ENCODE peak calls at places on chromosomes 16 and 17, in seven cellular contexts. Z is H9, Y is IMR-90, B is mesendoderm, G is neuronal stem cell, K is H1, S is trophoblast cell. D is an unnamed sample.

GRCh38 chr16:81456523-81457325 is 12.1 kb downstream of the CMIP start:
- DNase-seq in Z (no peak), Y (no peak), B (no peak), G (no peak), K (no peak), S (no peak), D (no peak)

GRCh38 chr17:45311762-45312476 is 4.9 kb downstream of the MAP3K14 start:
- DNase-seq in Z (no peak), Y (peak), B (peak), G (no peak), K (no peak), S (peak), D (peak)

GRCh38 chr16:46715769-46716305 is 26.4 kb downstream of the ORC6 start:
- DNase-seq in Z (no peak), Y (no peak), B (no peak), G (no peak), K (no peak), S (no peak), D (no peak)

GRCh38 chr17:46053911-46054534 is 55.0 kb downstream of the STH start:
- DNase-seq in Z (no peak), Y (peak), B (no peak), G (no peak), K (no peak), S (no peak), D (peak)

GRCh38 chr17:64165347-64165746 is 35.4 kb upstream of the ERN1 start:
- DNase-seq in Z (no peak), Y (no peak), B (no peak), G (no peak), K (no peak), S (no peak), D (no peak)

GRCh38 chr17:41553176-41553575 is 18.7 kb downstream of the KRT9 start:
- DNase-seq in Z (no peak), Y (peak), B (no peak), G (no peak), K (no peak), S (no peak), D (no peak)

GRCh38 chr17:30405161-30405560 is 26.4 kb downstream of the CPD start:
- DNase-seq in Z (no peak), Y (no peak), B (peak), G (no peak), K (no peak), S (no peak), D (no peak)

GRCh38 chr17:80025140-80025539 is 10.5 kb downstream of the TBC1D16 start:
- DNase-seq in Z (peak), Y (no peak), B (peak), G (no peak), K (no peak), S (peak), D (peak)

GRCh38 chr17:74194682-74195081 is 8.8 kb upstream of the RPL38 start:
- DNase-seq in Z (no peak), Y (no peak), B (no peak), G (no peak), K (no peak), S (no peak), D (no peak)

GRCh38 chr17:6108382-6108781 is 38.2 kb downstream of the WSCD1 start:
- DNase-seq in Z (no peak), Y (no peak), B (no peak), G (no peak), K (no peak), S (no peak), D (no peak)

GRCh38 chr16:6861136-6861535 is 471.5 kb upstream of the RBFOX1 start:
- DNase-seq in Z (peak), Y (no peak), B (peak), G (no peak), K (peak), S (no peak), D (no peak)

GRCh38 chr17:47829870-47830269 is 1.5 kb downstream of the MRPL10 start:
- DNase-seq in Z (no peak), Y (no peak), B (no peak), G (no peak), K (no peak), S (no peak), D (peak)
- H3K27ac ChIP-seq in Z (no peak), Y (no peak), B (no peak), G (no peak), K (no peak), S (no peak), D (no peak)

GRCh38 chr16:21214086-21214485 is 2.7 kb upstream of the ZP2 start:
- DNase-seq in Z (no peak), Y (no peak), B (no peak), G (no peak), K (no peak), S (no peak), D (no peak)
- H2AK5ac ChIP-seq in Z (no peak), Y (no peak), B (no peak), G (no peak), K (no peak), S (no peak), D (no peak)

DNA sequence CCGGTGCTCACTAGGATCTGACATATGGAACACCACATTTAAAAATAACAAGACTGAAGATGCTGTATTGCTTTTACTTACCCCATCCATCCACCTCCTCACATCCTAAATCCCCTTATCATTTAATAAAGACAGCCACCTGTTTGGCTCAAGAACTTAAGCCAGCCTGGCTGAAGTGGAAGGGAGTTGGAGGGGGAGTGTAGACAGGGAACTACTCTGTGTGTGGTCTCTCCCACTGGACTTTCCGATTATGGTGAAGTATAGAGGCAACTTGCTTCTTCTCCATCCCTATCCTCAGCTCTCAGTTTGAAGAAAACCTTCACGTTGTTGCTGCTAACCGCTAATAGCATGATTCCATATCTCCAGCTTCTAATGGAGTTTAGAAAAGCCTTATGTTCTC is 313.4 kb downstream of the CDH11 start:
- DNase-seq in Z (no peak), Y (no peak), B (no peak), G (no peak), K (no peak), S (no peak), D (no peak)
- H4K8ac ChIP-seq in Z (no peak), Y (no peak), B (no peak), G (no peak), K (no peak), S (no peak), D (no peak)

GRCh38 chr16:87828071-87828971 is 41.0 kb downstream of the SLC7A5 start:
- DNase-seq in Z (no peak), Y (no peak), B (no peak), G (no peak), K (no peak), S (peak), D (no peak)
- H3K27ac ChIP-seq in Z (no peak), Y (no peak), B (peak), G (no peak), K (no peak), S (no peak), D (no peak)

DNA sequence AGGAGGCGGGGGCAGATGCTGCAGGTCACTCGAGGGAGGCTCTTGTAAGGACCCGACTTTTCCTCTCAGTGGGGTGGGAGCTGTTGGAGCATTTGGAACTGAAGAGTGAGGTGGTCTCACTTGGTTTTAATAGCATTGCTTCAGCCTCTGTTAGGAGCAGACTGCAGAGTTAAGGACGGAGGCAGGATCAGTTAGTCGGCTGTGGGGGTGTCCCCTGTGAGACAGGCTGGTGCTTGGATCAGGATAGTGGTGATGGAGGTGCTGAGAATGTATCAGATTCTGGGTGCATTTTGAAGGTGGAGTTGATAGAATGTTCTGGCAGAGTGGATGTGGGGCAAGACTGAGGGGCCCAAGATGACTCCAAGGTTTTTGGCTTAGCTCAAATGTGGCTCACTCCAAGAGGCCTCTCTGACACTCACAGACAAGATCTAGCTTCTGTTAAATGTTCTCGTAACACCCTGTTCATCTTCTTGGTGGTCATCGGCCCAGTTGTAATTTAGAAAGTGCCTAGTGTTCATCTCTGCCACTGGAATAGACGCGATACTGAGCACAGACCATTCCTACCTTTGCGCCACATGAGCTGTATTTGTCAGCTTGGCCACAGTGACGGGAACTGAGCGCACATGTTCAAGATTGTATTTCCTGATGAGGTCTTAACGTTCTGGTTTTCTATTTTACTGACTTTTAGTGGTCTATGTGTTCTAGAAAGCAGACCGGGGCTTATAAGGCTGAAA is 7.5 kb downstream of the LCMT1 start:
- DNase-seq in Z (no peak), Y (no peak), B (no peak), G (no peak), K (no peak), S (no peak), D (no peak)
- H2AK5ac ChIP-seq in Z (no peak), Y (no peak), B (no peak), G (no peak), K (no peak), S (no peak), D (no peak)

GRCh38 chr17:19374136-19374535 is 4.2 kb upstream of the MAPK7 start:
- DNase-seq in Z (no peak), Y (no peak), B (no peak), G (no peak), K (no peak), S (no peak), D (no peak)

GRCh38 chr17:19377602-19378415 is 489 bp upstream of the MAPK7 start:
- DNase-seq in Z (peak), Y (peak), B (peak), G (peak), K (peak), S (peak), D (peak)

GRCh38 chr17:19378416-19379293 is at the start of gene MAPK7:
- DNase-seq in Z (no peak), Y (no peak), B (no peak), G (no peak), K (no peak), S (peak), D (peak)

GRCh38 chr17:19379306-19380075 is 1.2 kb downstream of the MAPK7 start:
- DNase-seq in Z (no peak), Y (no peak), B (no peak), G (no peak), K (no peak), S (no peak), D (no peak)

GRCh38 chr17:19376799-19377198 is 1.5 kb upstream of the MAPK7 start:
- DNase-seq in Z (no peak), Y (no peak), B (no peak), G (no peak), K (no peak), S (peak), D (no peak)
- H4K8ac ChIP-seq in Z (no peak), Y (peak), B (no peak), G (no peak), K (no peak), S (no peak), D (no peak)

DNA sequence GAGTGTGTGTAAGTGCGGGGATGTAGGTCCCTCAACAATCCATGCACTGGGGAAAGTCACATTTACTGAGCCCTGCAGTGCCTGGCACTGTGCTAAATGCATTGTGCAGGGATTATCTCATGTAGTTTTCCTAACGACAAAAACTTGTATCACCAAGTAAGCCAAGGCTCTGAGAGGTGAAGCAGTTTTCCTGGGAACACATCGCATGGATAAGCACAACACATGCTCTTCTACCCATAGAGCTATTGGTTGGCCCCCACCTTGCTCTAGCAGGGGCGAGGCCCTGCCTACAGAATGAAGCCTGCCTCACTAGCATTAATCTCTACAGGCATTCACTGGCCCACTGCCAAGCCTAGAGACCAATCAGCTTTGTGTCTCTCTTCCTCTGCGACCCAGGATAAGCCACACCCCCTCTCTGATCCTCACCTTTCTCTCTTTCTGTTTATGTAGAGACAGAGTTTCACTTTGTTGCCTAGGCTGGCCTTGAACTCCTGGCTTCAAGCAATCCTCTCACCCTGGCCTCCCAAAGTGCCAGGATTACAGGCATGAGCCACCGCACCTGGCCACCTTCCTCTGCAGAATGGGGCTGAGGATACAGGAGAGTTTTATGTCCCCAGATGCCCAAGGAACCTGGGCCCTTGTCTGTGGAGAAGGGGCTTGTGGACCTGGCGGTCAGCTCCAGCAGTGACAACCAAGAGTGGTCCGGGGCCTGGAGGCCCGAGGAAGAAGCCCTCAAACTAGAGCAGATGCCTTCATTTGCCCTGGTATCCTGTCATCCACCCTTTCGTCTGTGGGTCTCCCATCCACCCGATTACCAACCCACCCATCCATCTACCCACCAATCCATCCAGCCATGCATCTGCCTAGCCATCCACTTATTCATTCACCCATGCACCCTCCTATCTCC is 12.8 kb downstream of the CDH16 start:
- DNase-seq in Z (peak), Y (no peak), B (peak), G (no peak), K (no peak), S (no peak), D (no peak)
- H3K27ac ChIP-seq in Z (no peak), Y (peak), B (no peak), G (no peak), K (no peak), S (no peak), D (no peak)

GRCh38 chr16:48612621-48613020 is 2.6 kb upstream of the N4BP1 start:
- DNase-seq in Z (no peak), Y (no peak), B (no peak), G (no peak), K (no peak), S (peak), D (no peak)
- H2AK5ac ChIP-seq in Z (no peak), Y (no peak), B (no peak), G (no peak), K (no peak), S (no peak), D (no peak)

GRCh38 chr16:913817-914440 is 56.9 kb downstream of the LMF1 start:
- DNase-seq in Z (no peak), Y (no peak), B (no peak), G (no peak), K (no peak), S (no peak), D (no peak)

GRCh38 chr16:911604-912321 is 59.0 kb downstream of the LMF1 start:
- DNase-seq in Z (no peak), Y (no peak), B (no peak), G (no peak), K (no peak), S (no peak), D (no peak)

GRCh38 chr16:912322-912683 is 58.5 kb downstream of the LMF1 start:
- DNase-seq in Z (no peak), Y (no peak), B (no peak), G (no peak), K (no peak), S (no peak), D (no peak)

GRCh38 chr16:914453-914852 is 56.3 kb downstream of the LMF1 start:
- DNase-seq in Z (no peak), Y (peak), B (peak), G (no peak), K (no peak), S (no peak), D (peak)

DNA sequence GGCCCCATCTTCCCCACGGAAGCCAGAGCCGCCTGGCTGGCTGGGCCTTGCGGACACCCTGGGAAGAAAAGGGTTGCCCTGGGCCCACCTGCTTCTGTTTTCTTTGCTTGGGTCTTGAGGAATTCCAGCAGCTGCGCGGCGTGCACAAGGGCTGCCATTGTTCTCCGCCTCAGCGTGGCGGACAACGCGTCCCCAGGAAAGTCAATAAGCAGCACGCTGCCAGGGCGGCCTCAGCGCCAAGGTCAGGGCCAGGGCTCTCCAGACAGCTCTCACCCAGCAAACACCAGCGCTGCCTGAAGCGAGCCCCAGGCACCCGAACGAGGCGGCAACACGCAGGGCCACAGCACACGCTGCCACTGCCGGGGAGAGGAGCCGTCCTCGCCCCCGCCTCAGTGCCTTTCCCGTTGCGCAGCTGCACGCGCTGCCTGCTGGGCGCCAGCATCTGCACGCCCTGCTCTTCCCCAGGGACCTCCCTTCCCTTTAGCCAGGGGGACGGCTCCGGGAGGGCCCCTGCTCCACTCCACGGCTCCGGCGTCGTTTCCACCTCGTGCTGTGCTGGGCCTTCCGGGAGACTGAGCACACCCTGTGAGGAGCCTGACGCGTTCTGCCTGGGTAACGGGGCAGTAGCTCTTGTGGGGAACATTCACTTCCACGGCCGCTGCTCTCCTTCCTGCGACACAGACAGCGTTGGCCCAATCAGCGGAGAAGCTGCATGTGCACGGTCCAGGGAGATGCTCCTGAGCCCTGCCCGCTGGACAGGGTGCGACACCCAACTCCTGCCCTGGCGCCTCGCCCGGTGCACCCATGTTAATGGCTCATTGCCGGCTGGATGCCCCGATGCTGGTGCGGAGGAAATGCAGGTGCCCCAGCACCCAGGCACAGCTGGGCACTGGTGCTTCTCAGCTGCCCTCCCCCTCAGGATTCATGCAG is 57.8 kb downstream of the LMF1 start:
- DNase-seq in Z (no peak), Y (no peak), B (no peak), G (no peak), K (no peak), S (no peak), D (no peak)
- H4K8ac ChIP-seq in Z (no peak), Y (no peak), B (no peak), G (no peak), K (peak), S (no peak), D (no peak)

D was measured in mesenchymal stem cell.